ENCODE peak calls at places on chromosomes 7 and 10, in ten cellular contexts. R is IMR-90, U is HCT116, Y is endothelial cell of umbilical vein, H is keratinocyte, E is mammary epithelial cell, W is H9, J is MM.1S, V is neural progenitor cell, I is colonic mucosa. M is an unnamed sample.

GRCh38 chr7:12431886-12432285 is 28.2 kb upstream of the VWDE start:
- DNase-seq in R (peak), U (no peak), Y (peak), H (no peak), E (peak), W (peak), J (no peak), V (peak), I (no peak), M (no peak)

GRCh38 chr10:62038609-62039190 is 137.2 kb downstream of the ARID5B start:
- DNase-seq in R (peak), U (peak), Y (peak), H (no peak), E (peak), W (peak), J (peak), V (peak), I (peak), M (peak)

GRCh38 chr7:35691827-35692307 is 3.1 kb downstream of the HERPUD2 start:
- DNase-seq in R (peak), U (no peak), Y (no peak), H (no peak), E (no peak), W (no peak), J (no peak), V (no peak), I (no peak), M (peak)

GRCh38 chr10:17375936-17376584 is 78.3 kb downstream of the ST8SIA6 start:
- DNase-seq in R (peak), U (no peak), Y (peak), H (no peak), E (no peak), W (peak), J (no peak), V (peak), I (no peak), M (peak)

GRCh38 chr10:62170738-62171137 is 97.9 kb downstream of the RTKN2 start:
- DNase-seq in R (no peak), U (no peak), Y (no peak), H (no peak), E (no peak), W (no peak), J (no peak), V (no peak), I (no peak), M (no peak)

GRCh38 chr10:14481014-14481413 is 150.3 kb upstream of the FRMD4A start:
- DNase-seq in R (no peak), U (no peak), Y (no peak), H (no peak), E (no peak), W (no peak), J (no peak), V (no peak), I (no peak), M (no peak)

GRCh38 chr10:11035318-11035920 is 17.7 kb downstream of the CELF2 start:
- DNase-seq in R (peak), U (no peak), Y (peak), H (no peak), E (peak), W (peak), J (peak), V (peak), I (peak), M (no peak)

GRCh38 chr7:121081327-121081936 is 92.9 kb downstream of the CPED1 start:
- DNase-seq in R (peak), U (peak), Y (peak), H (no peak), E (peak), W (no peak), J (peak), V (peak), I (no peak), M (no peak)

GRCh38 chr10:72009430-72010081 is 45.4 kb downstream of the CHST3 start:
- DNase-seq in R (peak), U (no peak), Y (peak), H (peak), E (peak), W (no peak), J (no peak), V (peak), I (peak), M (no peak)

GRCh38 chr7:76231071-76231470 is 29.4 kb downstream of the SRRM3 start:
- DNase-seq in R (no peak), U (no peak), Y (no peak), H (no peak), E (no peak), W (no peak), J (no peak), V (no peak), I (no peak), M (no peak)

GRCh38 chr10:239109-239508 is 103.9 kb downstream of the ZMYND11 start:
- DNase-seq in R (peak), U (no peak), Y (no peak), H (peak), E (peak), W (no peak), J (no peak), V (no peak), I (no peak), M (no peak)

GRCh38 chr10:129626801-129627434 is 159.9 kb downstream of the MGMT start:
- DNase-seq in R (peak), U (no peak), Y (no peak), H (no peak), E (no peak), W (no peak), J (no peak), V (no peak), I (no peak), M (no peak)

GRCh38 chr7:17898111-17898510 is 42.2 kb downstream of the SNX13 start:
- DNase-seq in R (no peak), U (no peak), Y (no peak), H (no peak), E (no peak), W (no peak), J (no peak), V (no peak), I (no peak), M (no peak)

GRCh38 chr10:110681023-110681681 is 37.0 kb downstream of the RBM20 start:
- DNase-seq in R (peak), U (peak), Y (peak), H (no peak), E (no peak), W (peak), J (no peak), V (peak), I (peak), M (peak)

GRCh38 chr10:27390681-27391080 is 113.4 kb upstream of the RAB18 start:
- DNase-seq in R (peak), U (no peak), Y (no peak), H (peak), E (peak), W (no peak), J (no peak), V (no peak), I (no peak), M (no peak)

GRCh38 chr7:41788556-41788955 is 85.7 kb upstream of the INHBA start:
- DNase-seq in R (no peak), U (no peak), Y (no peak), H (no peak), E (peak), W (no peak), J (no peak), V (no peak), I (no peak), M (no peak)

GRCh38 chr10:100807241-100808050 is 62.1 kb downstream of the PAX2 start:
- DNase-seq in R (no peak), U (no peak), Y (no peak), H (no peak), E (no peak), W (no peak), J (no peak), V (no peak), I (no peak), M (no peak)

GRCh38 chr7:121544726-121545125 is 148.6 kb upstream of the FAM3C start:
- DNase-seq in R (peak), U (peak), Y (peak), H (peak), E (peak), W (no peak), J (peak), V (no peak), I (no peak), M (no peak)

GRCh38 chr10:46282460-46283216 is 4.2 kb upstream of the ANTXRL start:
- DNase-seq in R (peak), U (peak), Y (peak), H (peak), E (peak), W (peak), J (peak), V (peak), I (peak), M (peak)

GRCh38 chr10:58511765-58512469 is 755 bp upstream of the BICC1 start:
- DNase-seq in R (peak), U (no peak), Y (no peak), H (no peak), E (no peak), W (peak), J (no peak), V (peak), I (peak), M (no peak)

GRCh38 chr10:102781921-102782542 is 38.3 kb downstream of the WBP1L start:
- DNase-seq in R (peak), U (no peak), Y (peak), H (no peak), E (peak), W (no peak), J (peak), V (no peak), I (no peak), M (no peak)

GRCh38 chr10:22029450-22030236 is 26.1 kb upstream of the DNAJC1 start:
- DNase-seq in R (no peak), U (no peak), Y (no peak), H (no peak), E (peak), W (no peak), J (no peak), V (no peak), I (no peak), M (no peak)

GRCh38 chr7:81074406-81074805 is 155.6 kb upstream of the SEMA3C start:
- DNase-seq in R (no peak), U (no peak), Y (no peak), H (no peak), E (no peak), W (no peak), J (no peak), V (no peak), I (no peak), M (no peak)

GRCh38 chr10:112388548-112388947 is 14.6 kb downstream of the ACSL5 start:
- DNase-seq in R (no peak), U (no peak), Y (no peak), H (no peak), E (no peak), W (no peak), J (no peak), V (no peak), I (peak), M (no peak)

GRCh38 chr7:127726481-127726880 is 74.5 kb downstream of the SND1 start:
- DNase-seq in R (no peak), U (no peak), Y (no peak), H (no peak), E (no peak), W (peak), J (no peak), V (peak), I (no peak), M (no peak)

GRCh38 chr7:148982596-148983219 is 45.6 kb downstream of the PDIA4 start:
- DNase-seq in R (peak), U (no peak), Y (peak), H (no peak), E (peak), W (no peak), J (peak), V (peak), I (no peak), M (peak)

GRCh38 chr7:219581-220150 is 27.3 kb downstream of the FAM20C start:
- DNase-seq in R (no peak), U (no peak), Y (no peak), H (no peak), E (no peak), W (no peak), J (no peak), V (no peak), I (no peak), M (no peak)

GRCh38 chr7:133207687-133208086 is 45.2 kb upstream of the EXOC4 start:
- DNase-seq in R (no peak), U (peak), Y (no peak), H (no peak), E (no peak), W (no peak), J (peak), V (peak), I (no peak), M (no peak)

GRCh38 chr7:139776486-139777303 is 1.1 kb downstream of the HIPK2 start:
- DNase-seq in R (peak), U (no peak), Y (peak), H (no peak), E (no peak), W (no peak), J (peak), V (peak), I (peak), M (peak)

GRCh38 chr10:93280699-93281366 is 201.3 kb downstream of the MYOF start:
- DNase-seq in R (no peak), U (no peak), Y (no peak), H (no peak), E (no peak), W (peak), J (no peak), V (peak), I (no peak), M (no peak)

GRCh38 chr10:112886463-112886862 is 63.6 kb upstream of the TCF7L2 start:
- DNase-seq in R (no peak), U (no peak), Y (no peak), H (no peak), E (no peak), W (peak), J (no peak), V (no peak), I (no peak), M (no peak)

GRCh38 chr7:74569501-74570075 is 87.9 kb upstream of the GTF2I start:
- DNase-seq in R (no peak), U (no peak), Y (no peak), H (no peak), E (no peak), W (no peak), J (no peak), V (no peak), I (no peak), M (no peak)

GRCh38 chr10:36538945-36539586 is 586.3 kb upstream of the ANKRD30A start:
- DNase-seq in R (peak), U (no peak), Y (peak), H (peak), E (peak), W (no peak), J (no peak), V (no peak), I (no peak), M (no peak)

GRCh38 chr10:70736470-70736982 is 48.7 kb downstream of the TBATA start:
- DNase-seq in R (no peak), U (no peak), Y (no peak), H (no peak), E (no peak), W (no peak), J (no peak), V (no peak), I (no peak), M (no peak)

GRCh38 chr10:70737977-70738376 is 47.2 kb downstream of the TBATA start:
- DNase-seq in R (no peak), U (no peak), Y (no peak), H (no peak), E (no peak), W (no peak), J (no peak), V (no peak), I (no peak), M (no peak)

GRCh38 chr10:70737250-70737649 is 47.9 kb downstream of the TBATA start:
- DNase-seq in R (no peak), U (peak), Y (no peak), H (no peak), E (peak), W (no peak), J (no peak), V (no peak), I (no peak), M (no peak)

GRCh38 chr10:70740441-70741288 is 44.5 kb downstream of the TBATA start:
- DNase-seq in R (no peak), U (no peak), Y (no peak), H (no peak), E (peak), W (no peak), J (no peak), V (no peak), I (no peak), M (no peak)

DNA sequence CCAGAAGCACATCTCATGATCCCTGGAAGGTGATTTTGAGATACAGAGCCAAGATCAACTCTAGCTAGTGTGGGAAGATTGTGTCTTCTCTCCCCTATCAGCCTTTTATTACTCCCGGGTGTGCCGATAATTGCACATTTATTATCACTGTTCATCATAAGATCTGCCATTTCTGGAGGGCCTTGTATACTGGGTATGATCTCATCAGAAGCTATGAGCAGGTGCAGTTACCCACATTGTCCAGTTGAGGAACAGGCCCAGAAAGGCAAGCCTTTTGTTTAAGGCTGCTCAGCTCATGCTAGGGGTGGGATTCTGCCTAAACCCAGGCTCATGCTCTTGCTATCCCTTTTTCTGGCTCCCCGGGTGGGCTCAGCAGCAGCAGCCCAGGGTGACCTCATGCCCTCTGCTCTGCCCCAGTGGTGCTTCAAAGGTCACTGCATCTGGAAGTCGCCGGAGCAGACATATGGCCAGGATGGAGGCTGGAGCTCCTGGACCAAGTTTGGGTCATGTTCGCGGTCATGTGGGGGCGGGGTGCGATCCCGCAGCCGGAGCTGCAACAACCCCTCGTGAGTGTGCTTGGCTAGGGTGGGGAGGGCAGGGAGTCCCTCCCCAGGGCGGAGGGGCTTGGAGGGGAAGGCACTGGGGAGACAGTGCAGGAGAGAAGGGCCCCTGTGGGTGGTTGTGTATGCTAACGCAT is 46.6 kb downstream of the TBATA start:
- DNase-seq in R (no peak), U (no peak), Y (no peak), H (no peak), E (no peak), W (no peak), J (no peak), V (no peak), I (no peak), M (peak)
- TF ChIP-seq CTCF in R (no peak), U (no peak), Y (no peak), H (peak), E (peak), W (peak), J (no peak), V (peak), I (no peak), M (peak)

GRCh38 chr7:104960741-104961479 is 53.1 kb upstream of the KMT2E start:
- DNase-seq in R (no peak), U (no peak), Y (peak), H (no peak), E (peak), W (no peak), J (no peak), V (no peak), I (peak), M (no peak)

GRCh38 chr7:104951546-104951945 is 62.5 kb upstream of the KMT2E start:
- DNase-seq in R (peak), U (no peak), Y (no peak), H (no peak), E (no peak), W (no peak), J (no peak), V (no peak), I (no peak), M (no peak)

GRCh38 chr7:104958278-104958903 is 55.6 kb upstream of the KMT2E start:
- DNase-seq in R (peak), U (no peak), Y (no peak), H (no peak), E (no peak), W (no peak), J (no peak), V (no peak), I (no peak), M (no peak)

GRCh38 chr7:104955276-104955675 is 58.7 kb upstream of the KMT2E start:
- DNase-seq in R (no peak), U (no peak), Y (no peak), H (no peak), E (no peak), W (no peak), J (no peak), V (no peak), I (no peak), M (no peak)

DNA sequence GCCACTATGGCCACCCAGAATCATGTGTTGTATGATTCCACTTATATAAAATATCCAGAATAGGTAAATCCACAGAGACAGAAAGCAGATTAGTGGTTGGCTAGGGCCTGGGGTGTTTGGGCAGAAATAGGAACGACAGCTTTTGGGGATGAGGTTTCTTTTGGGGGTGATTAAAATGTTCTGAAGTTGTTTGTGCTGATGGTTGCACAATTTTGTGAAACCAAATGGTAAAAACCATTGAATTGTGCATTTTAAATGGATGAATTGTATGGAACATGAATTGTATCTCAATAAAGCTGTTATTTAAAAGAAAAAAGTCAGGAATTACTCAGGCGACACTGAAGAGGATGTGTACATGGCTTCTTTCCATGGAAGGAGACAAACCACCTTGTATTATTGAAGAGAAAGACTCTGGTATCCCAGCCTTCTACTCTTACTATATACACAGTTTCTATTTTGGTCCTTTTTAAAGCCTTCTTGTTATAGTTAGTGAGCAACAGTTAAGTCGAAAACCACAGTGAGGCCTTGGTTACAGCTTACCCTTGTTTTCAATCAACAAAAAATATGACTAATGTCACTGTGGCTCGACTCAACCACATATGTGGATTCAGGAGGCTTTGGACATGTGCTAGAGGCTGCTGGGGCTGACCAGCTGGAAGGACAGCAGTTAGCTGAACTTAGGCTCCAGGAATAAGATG is 57.1 kb upstream of the KMT2E start:
- DNase-seq in R (peak), U (no peak), Y (no peak), H (no peak), E (peak), W (no peak), J (peak), V (no peak), I (no peak), M (no peak)
- H3K9ac ChIP-seq in R (no peak), U (no peak), Y (no peak), H (no peak), E (peak), W (no peak), J (peak), V (no peak), I (no peak), M (no peak)

DNA sequence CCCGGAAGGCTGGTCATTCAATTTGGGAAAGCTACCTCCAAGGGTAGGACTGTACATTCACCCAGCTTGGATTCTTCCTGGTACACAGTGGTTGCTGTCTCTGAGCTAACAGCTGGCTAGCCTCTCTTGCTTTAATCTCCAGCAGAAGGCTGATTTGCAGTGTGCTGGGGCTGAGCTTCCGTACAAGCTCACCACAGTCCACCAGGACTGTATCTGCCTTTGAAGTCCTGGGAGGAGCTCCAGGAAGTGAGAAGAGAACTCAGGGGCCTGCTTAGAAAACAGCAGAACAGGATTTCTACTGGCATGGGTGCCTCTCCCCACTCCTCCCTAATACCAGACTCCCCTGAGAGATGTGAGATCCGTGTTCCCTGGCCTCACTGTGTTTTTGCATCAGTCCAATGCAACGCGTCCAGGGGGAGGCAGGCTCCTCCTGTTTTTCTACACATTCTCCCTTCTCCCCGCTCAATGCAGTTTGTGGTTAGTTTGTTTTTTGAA is 6.6 kb downstream of the AFAP1L2 start:
- DNase-seq in R (no peak), U (no peak), Y (no peak), H (no peak), E (peak), W (no peak), J (no peak), V (no peak), I (no peak), M (peak)
- TF ChIP-seq CTCF in R (no peak), U (no peak), Y (no peak), H (no peak), E (peak), W (no peak), J (no peak), V (no peak), I (no peak), M (peak)

DNA sequence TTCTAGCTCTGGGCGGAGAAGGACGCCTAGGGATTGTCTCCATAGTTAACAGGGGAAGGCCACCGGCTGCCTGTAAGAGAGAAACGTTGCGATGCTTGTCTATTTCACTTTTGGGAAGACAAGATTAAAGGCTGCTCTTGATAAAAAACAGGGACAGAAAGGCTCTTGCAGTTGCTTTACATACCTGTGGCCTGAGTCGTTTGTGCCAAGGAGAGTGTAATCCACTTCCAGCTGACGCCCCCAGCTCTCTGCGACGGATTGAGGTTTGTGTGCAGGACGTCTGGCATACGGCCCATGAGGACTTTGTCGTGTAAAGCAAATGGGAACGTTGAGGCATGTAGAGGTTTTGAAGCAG is 1.1 kb downstream of the MAP3K8 start:
- DNase-seq in R (peak), U (no peak), Y (no peak), H (no peak), E (no peak), W (no peak), J (peak), V (peak), I (peak), M (no peak)
- H3K9ac ChIP-seq in R (peak), U (peak), Y (peak), H (peak), E (peak), W (no peak), J (peak), V (no peak), I (peak), M (no peak)